ENCODE peak calls at places on chromosome 9, in six cellular contexts. E, U, Y, X, A and T are unnamed samples.

GRCh38 chr9:13224366-13224765 is 55.1 kb downstream of the MPDZ start:
- DNase-seq in A (no peak), E (no peak), Y (no peak), X (no peak), U (no peak), T (no peak)

GRCh38 chr9:37801287-37801850 is 772 bp downstream of the DCAF10 start:
- DNase-seq in A (peak), U (peak), X (no peak), Y (no peak), E (peak), T (peak)

GRCh38 chr9:83957029-83957513 is 22.9 kb downstream of the HNRNPK start:
- DNase-seq in A (no peak), X (no peak), E (no peak), U (no peak), Y (no peak), T (no peak)

GRCh38 chr9:89364664-89365531 is 46.6 kb downstream of the SECISBP2 start:
- DNase-seq in Y (no peak), U (peak), X (peak), E (no peak), A (no peak), T (no peak)

GRCh38 chr9:129490583-129491485 is 130.1 kb downstream of the C9orf50 start:
- DNase-seq in A (no peak), Y (no peak), X (no peak), U (no peak), E (no peak), T (no peak)

GRCh38 chr9:35800530-35800929 is 9.1 kb downstream of the NPR2 start:
- DNase-seq in A (no peak), E (no peak), X (no peak), Y (no peak), U (no peak), T (no peak)

GRCh38 chr9:112752334-112753110 is 2.0 kb downstream of the SNX30 start:
- DNase-seq in X (no peak), A (no peak), Y (no peak), U (peak), E (no peak), T (no peak)

GRCh38 chr9:131174681-131175239 is 49.4 kb downstream of the NUP214 start:
- DNase-seq in Y (no peak), U (peak), X (no peak), A (no peak), E (no peak), T (no peak)

GRCh38 chr9:121637441-121638222 is 13.8 kb upstream of the DAB2IP start:
- DNase-seq in E (no peak), X (peak), A (no peak), Y (no peak), U (no peak), T (no peak)

GRCh38 chr9:20319641-20320337 is 302.5 kb downstream of the MLLT3 start:
- DNase-seq in A (no peak), Y (no peak), U (peak), E (peak), X (no peak), T (no peak)

GRCh38 chr9:93958875-93959682 is 3.9 kb upstream of the BARX1 start:
- DNase-seq in E (no peak), X (peak), Y (no peak), A (no peak), U (no peak), T (no peak)

GRCh38 chr9:130780865-130781504 is 54.1 kb upstream of the ABL1 start:
- DNase-seq in U (no peak), X (no peak), E (peak), A (no peak), Y (no peak), T (no peak)

GRCh38 chr9:81575976-81576375 is 113.4 kb downstream of the TLE1 start:
- DNase-seq in E (peak), A (no peak), X (no peak), Y (no peak), U (no peak), T (no peak)

GRCh38 chr9:38423273-38423938 is 848 bp downstream of the IGFBPL1 start:
- DNase-seq in E (no peak), Y (no peak), X (peak), U (no peak), A (no peak), T (no peak)